ENCODE peak calls at places on chromosomes 4 and X, in five cellular contexts. Z is CD4-positive, alpha-beta T cell; J is ovary; H is BJ; W is stomach. U is an unnamed sample. For H3K27me3, the result is how much of the 10 kb centered on the place peaks cover.

GRCh38 chrX:134172588-134173259 is 64.3 kb upstream of the CCDC160 start:
- DNase-seq in Z (peak), J (peak), H (no peak), W (peak), U (peak)

GRCh38 chr4:20256381-20256881 is 4.7 kb downstream of the SLIT2 start:
- DNase-seq in Z (no peak), J (no peak), H (peak), W (no peak), U (no peak)

GRCh38 chr4:16916719-16917337 is 18.4 kb upstream of the LDB2 start:
- DNase-seq in Z (peak), J (no peak), H (no peak), W (peak), U (peak)

GRCh38 chrX:68989865-68990606 is 161.2 kb downstream of the EFNB1 start:
- DNase-seq in Z (no peak), J (peak), H (peak), W (peak), U (peak)

GRCh38 chr4:94642561-94642866 is 115.2 kb upstream of the BMPR1B start:
- DNase-seq in Z (no peak), J (no peak), H (no peak), W (no peak), U (no peak)

GRCh38 chr4:148329751-148330150 is 112.5 kb downstream of the NR3C2 start:
- DNase-seq in Z (no peak), J (no peak), H (no peak), W (no peak), U (no peak)

GRCh38 chr4:128635141-128635911 is 174.2 kb upstream of the JADE1 start:
- DNase-seq in Z (no peak), J (no peak), H (no peak), W (peak), U (peak)

GRCh38 chr4:78585633-78586032 is 34.1 kb downstream of the ANXA3 start:
- DNase-seq in Z (no peak), J (no peak), H (no peak), W (no peak), U (no peak)

GRCh38 chr4:110032603-110033002 is 119.9 kb downstream of the EGF start:
- DNase-seq in Z (no peak), J (no peak), H (no peak), W (no peak), U (no peak)

GRCh38 chrX:103637604-103638338 is 9.0 kb downstream of the TCEAL1 start:
- DNase-seq in Z (no peak), J (no peak), H (no peak), W (no peak), U (no peak)

GRCh38 chr4:75892508-75892907 is 9.7 kb downstream of the PPEF2 start:
- DNase-seq in Z (no peak), J (no peak), H (no peak), W (no peak), U (peak)

GRCh38 chr4:40446785-40447184 is 111.7 kb downstream of the CHRNA9 start:
- DNase-seq in Z (no peak), J (no peak), H (no peak), W (no peak), U (no peak)

GRCh38 chr4:67685532-67685859 is 15.5 kb downstream of the UBA6 start:
- DNase-seq in Z (no peak), J (no peak), H (no peak), W (no peak), U (no peak)

GRCh38 chr4:37788782-37789181 is 37.7 kb upstream of the PGM2 start:
- DNase-seq in Z (no peak), J (no peak), H (no peak), W (no peak), U (no peak)

GRCh38 chr4:10019521-10020051 is 1.7 kb downstream of the SLC2A9 start:
- DNase-seq in Z (no peak), J (peak), H (no peak), W (no peak), U (no peak)

GRCh38 chrX:2317527-2318055 is 183.2 kb downstream of the DHRSX start:
- DNase-seq in Z (no peak), J (no peak), H (no peak), W (no peak), U (no peak)

GRCh38 chrX:429266-429825 is 42.6 kb upstream of the PPP2R3B start:
- DNase-seq in Z (no peak), J (no peak), H (no peak), W (no peak), U (no peak)

GRCh38 chrX:431032-431431 is 44.3 kb upstream of the PPP2R3B start:
- DNase-seq in Z (no peak), J (no peak), H (no peak), W (no peak), U (no peak)

GRCh38 chrX:433771-434170 is 47.1 kb upstream of the PPP2R3B start:
- DNase-seq in Z (no peak), J (no peak), H (no peak), W (no peak), U (no peak)

GRCh38 chrX:434946-435345 is 48.2 kb upstream of the PPP2R3B start:
- DNase-seq in Z (no peak), J (no peak), H (no peak), W (no peak), U (peak)

DNA sequence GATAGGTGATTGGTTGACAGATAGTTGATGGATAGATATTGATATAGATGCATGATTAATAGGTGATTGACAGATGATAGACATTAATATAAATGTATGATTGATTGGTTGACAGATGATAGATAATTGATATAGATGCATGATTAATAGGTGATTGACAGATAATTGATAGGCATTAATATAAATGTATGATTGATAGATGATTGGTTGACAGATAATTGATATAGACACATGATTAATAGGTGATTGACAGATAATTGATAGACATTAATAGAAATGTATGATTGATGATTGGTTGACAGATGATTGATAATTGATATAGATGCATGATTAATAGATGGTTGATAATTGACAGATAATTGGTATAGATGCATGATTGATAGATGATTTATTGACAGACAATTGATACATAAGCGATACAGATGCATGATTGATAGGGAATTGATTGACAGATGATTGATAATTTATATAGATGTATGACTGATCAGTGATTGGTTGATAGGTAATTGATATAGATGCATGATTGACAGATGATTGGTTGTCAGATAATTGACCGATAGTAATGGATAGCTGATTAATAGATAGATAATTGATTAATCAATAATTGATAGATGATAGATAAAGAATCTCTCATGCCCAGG is 44.9 kb upstream of the PPP2R3B start:
- DNase-seq in Z (no peak), J (no peak), H (no peak), W (no peak), U (no peak)
- H3K27me3 ChIP-seq in Z (under half), J (under half), H (under half), W (under half), U (under half)

DNA sequence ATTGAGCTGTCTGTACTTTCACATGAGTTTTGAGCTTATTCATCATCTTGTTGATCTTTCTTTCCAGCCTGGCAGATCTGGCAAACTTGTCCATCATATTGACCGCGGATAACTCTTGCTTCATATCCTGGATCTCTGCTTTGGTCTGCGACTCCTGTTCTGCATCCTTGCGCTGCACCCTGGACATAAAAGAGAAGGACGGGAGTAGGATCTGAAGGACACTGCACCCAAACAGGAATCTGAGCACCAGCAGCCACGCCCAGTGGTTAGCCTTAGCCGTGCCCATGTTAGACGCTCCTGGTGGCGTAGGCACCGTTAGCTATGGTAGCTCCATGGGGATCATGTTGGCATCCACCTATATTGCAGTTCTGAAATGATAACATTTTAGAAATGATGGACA is 56.6 kb downstream of the LARP7 start:
- DNase-seq in Z (no peak), J (no peak), H (no peak), W (no peak), U (no peak)
- H3K27me3 ChIP-seq in Z (under half), J (under half), H (under half), W (under half), U (under half)

DNA sequence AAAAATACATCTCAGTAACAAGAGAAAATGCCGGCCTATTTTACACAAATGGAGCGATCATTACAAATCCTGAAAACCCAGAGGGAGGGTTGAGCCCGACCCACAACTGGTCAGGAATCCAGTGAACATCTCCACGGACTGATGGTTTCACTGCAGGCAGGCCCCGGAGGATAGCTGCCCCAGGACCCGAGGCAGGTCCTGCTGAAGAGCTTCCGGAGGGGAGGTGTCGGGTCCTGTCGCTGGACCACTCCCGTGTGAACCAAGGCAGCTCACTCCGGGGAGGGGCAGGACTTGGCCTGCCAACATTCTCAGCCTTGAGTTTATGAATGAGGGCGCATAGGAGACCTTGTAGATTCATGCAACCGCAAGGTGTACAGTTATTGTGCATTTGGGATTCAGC is 4.8 kb upstream of the CRMP1 start:
- DNase-seq in Z (no peak), J (no peak), H (no peak), W (no peak), U (no peak)
- H3K27me3 ChIP-seq in Z (under half), J (under half), H (under half), W (half or more), U (half or more)

DNA sequence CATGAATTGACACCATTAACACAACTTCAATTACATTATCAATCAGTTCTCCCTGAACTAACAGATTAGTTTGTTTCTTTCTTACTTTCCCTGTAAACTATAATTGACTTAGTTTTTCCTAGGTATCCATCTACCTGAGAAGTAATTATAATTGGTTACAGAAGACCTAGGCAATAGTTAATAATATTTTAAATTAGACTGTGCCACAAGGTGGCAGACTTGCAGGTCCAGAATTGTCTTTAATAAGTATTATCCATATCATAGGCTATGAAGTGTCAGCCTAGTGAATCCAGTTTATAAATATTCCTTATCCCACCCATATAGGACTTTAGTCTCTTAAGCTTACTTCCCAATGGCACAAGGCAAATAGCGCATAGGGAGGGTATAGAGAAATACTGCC is 48.9 kb upstream of the FAM47B start:
- DNase-seq in Z (no peak), J (no peak), H (no peak), W (no peak), U (no peak)
- H3K27me3 ChIP-seq in Z (under half), J (under half), H (under half), W (under half), U (under half)

DNA sequence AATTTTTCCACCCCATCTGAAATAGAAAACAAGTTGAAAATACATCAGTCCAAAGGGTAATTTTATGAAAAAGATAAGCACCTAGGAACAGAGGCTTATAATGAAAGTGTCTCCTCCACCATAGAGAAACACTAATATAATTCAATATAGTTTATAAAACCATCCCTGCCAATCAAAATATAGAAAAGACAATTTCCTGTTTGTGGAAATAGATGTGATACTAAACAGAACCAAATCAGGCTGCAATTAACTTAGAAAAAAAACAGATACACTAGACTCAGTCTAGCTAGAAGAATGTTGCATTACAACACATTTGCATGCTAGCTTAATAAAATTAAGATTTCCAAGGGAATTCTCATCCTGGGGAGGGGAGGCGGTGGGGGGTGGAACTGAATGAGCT is 68.2 kb downstream of the ENOX2 start:
- DNase-seq in Z (no peak), J (no peak), H (no peak), W (no peak), U (no peak)
- H3K27me3 ChIP-seq in Z (under half), J (under half), H (under half), W (under half), U (under half)

GRCh38 chrX:153645921-153646481 is 1.0 kb upstream of the DUSP9 start:
- DNase-seq in Z (no peak), J (peak), H (no peak), W (no peak), U (peak)
- H3K27me3 ChIP-seq in Z (under half), J (under half), H (under half), W (half or more), U (half or more)

GRCh38 chrX:10906861-10907260 is 204.3 kb upstream of the HCCS start:
- DNase-seq in Z (no peak), J (no peak), H (no peak), W (no peak), U (no peak)

GRCh38 chrX:10903518-10903917 is 207.6 kb upstream of the HCCS start:
- DNase-seq in Z (no peak), J (no peak), H (no peak), W (no peak), U (no peak)

GRCh38 chrX:10901290-10901633 is 209.9 kb upstream of the HCCS start:
- DNase-seq in Z (no peak), J (no peak), H (no peak), W (no peak), U (no peak)

GRCh38 chrX:10902001-10902400 is 209.1 kb upstream of the HCCS start:
- DNase-seq in Z (no peak), J (no peak), H (no peak), W (no peak), U (no peak)

DNA sequence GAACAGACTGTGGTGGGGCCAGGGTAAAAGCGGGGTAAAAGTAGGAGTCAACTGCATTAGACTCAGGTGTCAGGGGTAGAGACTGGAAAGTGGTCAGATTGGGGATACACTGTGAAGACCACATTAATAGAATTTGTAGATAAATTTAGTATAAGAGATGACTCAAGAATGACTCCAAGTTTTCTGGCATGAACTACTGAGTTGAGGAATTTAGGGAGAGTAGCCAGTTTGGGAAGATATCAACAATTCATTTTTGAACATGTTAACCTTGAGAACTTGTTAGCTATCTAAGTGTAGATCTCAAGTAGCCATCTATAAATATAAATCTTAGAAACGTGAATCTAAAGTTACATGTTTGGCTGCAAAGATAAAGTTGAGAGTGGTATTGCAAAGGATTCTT is 206.9 kb upstream of the HCCS start:
- DNase-seq in Z (no peak), J (no peak), H (no peak), W (no peak), U (no peak)
- H3K27me3 ChIP-seq in Z (under half), J (under half), H (under half), W (under half), U (under half)

DNA sequence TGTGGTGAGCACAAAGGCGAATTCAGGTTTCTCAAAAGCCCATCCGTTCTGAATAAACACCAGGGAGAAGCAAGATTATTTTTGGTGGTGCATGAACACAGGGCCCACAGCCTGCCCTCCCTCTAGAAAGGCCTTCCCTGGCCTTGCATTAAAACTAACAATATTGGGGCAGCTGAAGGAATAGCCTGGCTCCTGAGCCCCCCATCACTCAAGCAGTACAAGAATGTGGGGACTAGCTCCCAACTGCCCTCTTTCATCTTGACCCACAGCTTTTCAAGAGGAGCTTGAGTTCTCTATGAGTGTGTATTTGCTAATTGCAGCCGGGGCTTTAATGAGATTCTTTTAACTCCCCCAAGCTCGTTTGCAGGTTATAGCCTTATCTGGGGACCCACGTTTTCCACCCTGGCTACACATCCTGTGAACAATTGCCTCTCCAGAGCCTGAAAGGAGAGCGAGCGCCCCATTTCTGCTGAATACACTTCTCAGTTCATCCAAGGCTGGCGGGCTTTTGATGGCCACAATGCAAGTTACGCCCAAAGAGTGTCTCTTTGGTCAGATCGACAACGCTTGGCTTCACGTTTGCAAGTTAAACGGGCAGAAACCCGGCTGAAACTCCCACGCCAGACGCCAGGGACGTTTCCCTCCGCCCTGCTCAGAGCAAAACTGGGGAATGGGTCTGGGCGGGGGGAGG is 4.7 kb upstream of the GSX2 start:
- DNase-seq in Z (no peak), J (no peak), H (no peak), W (no peak), U (peak)
- H3K27me3 ChIP-seq in Z (half or more), J (under half), H (under half), W (half or more), U (half or more)

U was measured in endodermal cell.